ENCODE peak calls at places on chromosome 20, in nine cellular contexts. L is GM23338, Q is spleen, G is breast epithelium, M is stomach, D is prostate gland, F is sigmoid colon, A is SK-N-SH, S is GM12891. K is an unnamed sample.
A peak's percentile ranks its signal among the peaks of the same experiment; 100 is the strongest.

GRCh38 chr20:1491281-1491840 is at the start of gene SIRPB2:
- DNase-seq in L (no peak), Q (peak; percentile 89), G (no peak), M (no peak), D (no peak), F (peak; percentile 73), A (no peak), S (no peak), K (no peak)

GRCh38 chr20:49983123-49983847 is 505 bp downstream of the SNAI1 start:
- DNase-seq in L (no peak), Q (no peak), G (no peak), M (no peak), D (no peak), F (no peak), A (peak; percentile 62), S (no peak), K (no peak)

GRCh38 chr20:49276895-49277785 is 717 bp downstream of the ZNFX1 start:
- DNase-seq in L (peak; percentile 35), Q (peak; percentile 91), G (peak; percentile 30), M (no peak), D (peak; percentile 38), F (peak; percentile 77), A (peak; percentile 63), S (no peak), K (no peak)

GRCh38 chr20:50547956-50548355 is 37.8 kb downstream of the PTPN1 start:
- DNase-seq in L (no peak), Q (no peak), G (no peak), M (no peak), D (no peak), F (no peak), A (no peak), S (no peak), K (no peak)

GRCh38 chr20:35601021-35601973 is 14.3 kb upstream of the SPAG4 start:
- DNase-seq in L (peak; percentile 86), Q (peak; percentile 94), G (peak; percentile 68), M (peak; percentile 83), D (peak; percentile 63), F (peak; percentile 91), A (peak; percentile 88), S (peak; percentile 82), K (no peak)

GRCh38 chr20:49475979-49476378 is 6.5 kb downstream of the KCNB1 start:
- DNase-seq in L (no peak), Q (no peak), G (no peak), M (no peak), D (no peak), F (no peak), A (no peak), S (no peak), K (no peak)

GRCh38 chr20:18679020-18679419 is 91.2 kb downstream of the DTD1 start:
- DNase-seq in L (peak; percentile 71), Q (no peak), G (no peak), M (peak; percentile 43), D (no peak), F (no peak), A (no peak), S (no peak), K (no peak)

GRCh38 chr20:36259177-36259835 is 23.0 kb downstream of the AAR2 start:
- DNase-seq in L (peak; percentile 32), Q (no peak), G (no peak), M (no peak), D (no peak), F (peak; percentile 30), A (no peak), S (no peak), K (no peak)

GRCh38 chr20:53869466-53870258 is 200.7 kb downstream of the BCAS1 start:
- DNase-seq in L (peak; percentile 94), Q (no peak), G (peak; percentile 71), M (peak; percentile 79), D (peak; percentile 87), F (peak; percentile 71), A (peak; percentile 38), S (no peak), K (no peak)

GRCh38 chr20:7015257-7015656 is 247.8 kb downstream of the BMP2 start:
- DNase-seq in L (no peak), Q (no peak), G (no peak), M (no peak), D (no peak), F (no peak), A (no peak), S (no peak), K (no peak)

GRCh38 chr20:4973330-4974097 is 27.8 kb downstream of the SLC23A2 start:
- DNase-seq in L (no peak), Q (peak; percentile 85), G (no peak), M (peak; percentile 43), D (no peak), F (peak; percentile 66), A (no peak), S (peak; percentile 30), K (no peak)

GRCh38 chr20:37841991-37842390 is 60.9 kb upstream of the VSTM2L start:
- DNase-seq in L (peak; percentile 35), Q (no peak), G (no peak), M (no peak), D (no peak), F (no peak), A (no peak), S (no peak), K (no peak)

GRCh38 chr20:3505148-3505547 is 34.3 kb downstream of the ATRN start:
- DNase-seq in L (no peak), Q (no peak), G (no peak), M (no peak), D (no peak), F (no peak), A (no peak), S (no peak), K (no peak)

GRCh38 chr20:51311636-51312479 is 230.7 kb downstream of the NFATC2 start:
- DNase-seq in L (peak; percentile 94), Q (no peak), G (no peak), M (no peak), D (peak; percentile 44), F (no peak), A (no peak), S (no peak), K (no peak)

GRCh38 chr20:53040678-53041674 is 68.8 kb downstream of the TSHZ2 start:
- DNase-seq in L (no peak), Q (no peak), G (peak; percentile 68), M (no peak), D (no peak), F (peak; percentile 74), A (no peak), S (no peak), K (no peak)

GRCh38 chr20:356745-357144 is 9.8 kb downstream of the NRSN2 start:
- DNase-seq in L (no peak), Q (no peak), G (no peak), M (no peak), D (no peak), F (no peak), A (no peak), S (no peak), K (no peak)
- TF ChIP-seq POLR2AphosphoS5 in L (no peak), Q (no peak), G (no peak), M (no peak), D (no peak), F (no peak), A (no peak), S (no peak), K (no peak)

GRCh38 chr20:472889-473292 is 10.6 kb upstream of the TBC1D20 start:
- DNase-seq in L (no peak), Q (no peak), G (no peak), M (no peak), D (no peak), F (no peak), A (no peak), S (no peak), K (no peak)

GRCh38 chr20:478949-479429 is 16.7 kb upstream of the TBC1D20 start:
- DNase-seq in L (peak; percentile 83), Q (no peak), G (no peak), M (no peak), D (peak; percentile 39), F (no peak), A (peak; percentile 56), S (peak; percentile 25), K (peak; percentile 44)

GRCh38 chr20:478010-478948 is 15.9 kb upstream of the TBC1D20 start:
- DNase-seq in L (no peak), Q (no peak), G (no peak), M (no peak), D (no peak), F (no peak), A (no peak), S (no peak), K (no peak)

GRCh38 chr20:474581-474980 is 12.2 kb upstream of the TBC1D20 start:
- DNase-seq in L (no peak), Q (no peak), G (no peak), M (no peak), D (no peak), F (no peak), A (no peak), S (no peak), K (no peak)

GRCh38 chr20:475463-476357 is 13.4 kb upstream of the TBC1D20 start:
- DNase-seq in L (no peak), Q (no peak), G (no peak), M (no peak), D (no peak), F (no peak), A (no peak), S (no peak), K (no peak)
- TF ChIP-seq POLR2AphosphoS5 in L (no peak), Q (no peak), G (no peak), M (no peak), D (no peak), F (no peak), A (no peak), S (no peak), K (no peak)

GRCh38 chr20:62795023-62795761 is 1.1 kb upstream of the MRGBP start:
- DNase-seq in L (peak; percentile 56), Q (peak; percentile 93), G (no peak), M (no peak), D (no peak), F (no peak), A (peak; percentile 79), S (no peak), K (no peak)
- TF ChIP-seq POLR2AphosphoS5 in L (peak; percentile 49), Q (peak; percentile 44), G (no peak), M (no peak), D (no peak), F (no peak), A (peak; percentile 26), S (no peak), K (peak; percentile 74)

GRCh38 chr20:44528309-44528708 is 6.4 kb upstream of the SERINC3 start:
- DNase-seq in L (no peak), Q (no peak), G (no peak), M (no peak), D (no peak), F (no peak), A (no peak), S (no peak), K (no peak)

GRCh38 chr20:44532248-44532980 is 10.5 kb upstream of the SERINC3 start:
- DNase-seq in L (no peak), Q (no peak), G (no peak), M (no peak), D (peak; percentile 21), F (no peak), A (no peak), S (no peak), K (no peak)

GRCh38 chr20:44536139-44536538 is 14.3 kb upstream of the SERINC3 start:
- DNase-seq in L (no peak), Q (no peak), G (no peak), M (no peak), D (no peak), F (no peak), A (no peak), S (no peak), K (no peak)

GRCh38 chr20:44533928-44534327 is 12.1 kb upstream of the SERINC3 start:
- DNase-seq in L (no peak), Q (no peak), G (no peak), M (no peak), D (no peak), F (no peak), A (no peak), S (no peak), K (no peak)

GRCh38 chr20:44532981-44533331 is 11.1 kb upstream of the SERINC3 start:
- DNase-seq in L (no peak), Q (no peak), G (no peak), M (no peak), D (no peak), F (no peak), A (no peak), S (no peak), K (no peak)
- TF ChIP-seq POLR2AphosphoS5 in L (no peak), Q (no peak), G (no peak), M (no peak), D (no peak), F (no peak), A (no peak), S (no peak), K (no peak)

K was measured in SK-N-MC.